ENCODE peak calls at places on chromosomes 12 and 14, in eight cellular contexts. One of them, this sample, is unnamed.

GRCh38 chr14:79727900-79728299 is 483.4 kb downstream of the DIO2 start:
- ATAC-seq in heart left ventricle: no peak
- ATAC-seq in gastrocnemius medialis: no peak
- ATAC-seq in HCT116: no peak
- ATAC-seq in right lobe of liver: no peak
- ATAC-seq in A549: no peak
- ATAC-seq in HepG2: no peak
- ATAC-seq in IMR-90: no peak
- ATAC-seq in this sample: no peak

GRCh38 chr14:71780075-71780474 is 152.2 kb upstream of the RGS6 start:
- ATAC-seq in heart left ventricle: peak; percentile 68
- ATAC-seq in gastrocnemius medialis: peak; percentile 70
- ATAC-seq in HCT116: no peak
- ATAC-seq in right lobe of liver: peak; percentile 62
- ATAC-seq in A549: no peak
- ATAC-seq in HepG2: no peak
- ATAC-seq in IMR-90: no peak
- ATAC-seq in this sample: no peak

GRCh38 chr12:76545486-76545885 is 14.1 kb downstream of the OSBPL8 start:
- ATAC-seq in heart left ventricle: no peak
- ATAC-seq in gastrocnemius medialis: no peak
- ATAC-seq in HCT116: no peak
- ATAC-seq in right lobe of liver: no peak
- ATAC-seq in A549: no peak
- ATAC-seq in HepG2: no peak
- ATAC-seq in IMR-90: no peak
- ATAC-seq in this sample: no peak

GRCh38 chr14:105938959-105939358 is 412.6 kb downstream of the TMEM121 start:
- ATAC-seq in heart left ventricle: no peak
- ATAC-seq in gastrocnemius medialis: no peak
- ATAC-seq in HCT116: no peak
- ATAC-seq in right lobe of liver: no peak
- ATAC-seq in A549: no peak
- ATAC-seq in HepG2: no peak
- ATAC-seq in IMR-90: no peak
- ATAC-seq in this sample: no peak

GRCh38 chr12:88242161-88242925 is 100.2 kb downstream of the TMTC3 start:
- ATAC-seq in heart left ventricle: peak; percentile 53
- ATAC-seq in gastrocnemius medialis: no peak
- ATAC-seq in HCT116: peak; percentile 75
- ATAC-seq in right lobe of liver: no peak
- ATAC-seq in A549: peak; percentile 84
- ATAC-seq in HepG2: no peak
- ATAC-seq in IMR-90: peak; percentile 87
- ATAC-seq in this sample: peak; percentile 88

GRCh38 chr14:52935847-52936246 is 15.0 kb downstream of the FERMT2 start:
- ATAC-seq in heart left ventricle: peak; percentile 15
- ATAC-seq in gastrocnemius medialis: no peak
- ATAC-seq in HCT116: no peak
- ATAC-seq in right lobe of liver: peak; percentile 87
- ATAC-seq in A549: no peak
- ATAC-seq in HepG2: no peak
- ATAC-seq in IMR-90: no peak
- ATAC-seq in this sample: peak; percentile 25

GRCh38 chr12:121620328-121620891 is 5.9 kb upstream of the ORAI1 start:
- ATAC-seq in heart left ventricle: peak; percentile 22
- ATAC-seq in gastrocnemius medialis: no peak
- ATAC-seq in HCT116: no peak
- ATAC-seq in right lobe of liver: no peak
- ATAC-seq in A549: no peak
- ATAC-seq in HepG2: peak; percentile 16
- ATAC-seq in IMR-90: no peak
- ATAC-seq in this sample: no peak

GRCh38 chr14:78005325-78005724 is 164.8 kb upstream of the NRXN3 start:
- ATAC-seq in heart left ventricle: peak; percentile 29
- ATAC-seq in gastrocnemius medialis: no peak
- ATAC-seq in HCT116: peak; percentile 77
- ATAC-seq in right lobe of liver: no peak
- ATAC-seq in A549: no peak
- ATAC-seq in HepG2: no peak
- ATAC-seq in IMR-90: no peak
- ATAC-seq in this sample: no peak

GRCh38 chr14:24909523-24910302 is 140.2 kb downstream of the STXBP6 start:
- ATAC-seq in heart left ventricle: no peak
- ATAC-seq in gastrocnemius medialis: no peak
- ATAC-seq in HCT116: no peak
- ATAC-seq in right lobe of liver: no peak
- ATAC-seq in A549: no peak
- ATAC-seq in HepG2: peak; percentile 52
- ATAC-seq in IMR-90: no peak
- ATAC-seq in this sample: no peak

GRCh38 chr12:101838628-101839323 is 8.0 kb upstream of the GNPTAB start:
- ATAC-seq in heart left ventricle: no peak
- ATAC-seq in gastrocnemius medialis: no peak
- ATAC-seq in HCT116: peak; percentile 8
- ATAC-seq in right lobe of liver: no peak
- ATAC-seq in A549: peak; percentile 37
- ATAC-seq in HepG2: peak; percentile 45
- ATAC-seq in IMR-90: no peak
- ATAC-seq in this sample: no peak

GRCh38 chr14:68219407-68219806 is 399.8 kb downstream of the RAD51B start:
- ATAC-seq in heart left ventricle: no peak
- ATAC-seq in gastrocnemius medialis: no peak
- ATAC-seq in HCT116: no peak
- ATAC-seq in right lobe of liver: peak; percentile 59
- ATAC-seq in A549: no peak
- ATAC-seq in HepG2: no peak
- ATAC-seq in IMR-90: no peak
- ATAC-seq in this sample: no peak

GRCh38 chr12:11981174-11981733 is 89.5 kb upstream of the BCL2L14 start:
- ATAC-seq in heart left ventricle: no peak
- ATAC-seq in gastrocnemius medialis: no peak
- ATAC-seq in HCT116: no peak
- ATAC-seq in right lobe of liver: no peak
- ATAC-seq in A549: no peak
- ATAC-seq in HepG2: no peak
- ATAC-seq in IMR-90: no peak
- ATAC-seq in this sample: no peak

GRCh38 chr14:72907886-72908285 is 14.0 kb upstream of the DPF3 start:
- ATAC-seq in heart left ventricle: peak; percentile 37
- ATAC-seq in gastrocnemius medialis: no peak
- ATAC-seq in HCT116: peak; percentile 83
- ATAC-seq in right lobe of liver: no peak
- ATAC-seq in A549: peak; percentile 72
- ATAC-seq in HepG2: peak; percentile 50
- ATAC-seq in IMR-90: peak; percentile 58
- ATAC-seq in this sample: no peak

GRCh38 chr12:67921286-67921685 is 68.0 kb upstream of the IFNG-AS1 start:
- ATAC-seq in heart left ventricle: no peak
- ATAC-seq in gastrocnemius medialis: no peak
- ATAC-seq in HCT116: no peak
- ATAC-seq in right lobe of liver: no peak
- ATAC-seq in A549: peak; percentile 33
- ATAC-seq in HepG2: no peak
- ATAC-seq in IMR-90: no peak
- ATAC-seq in this sample: no peak

GRCh38 chr12:2013527-2014223 is 9.4 kb upstream of the DCP1B start:
- ATAC-seq in heart left ventricle: peak; percentile 91
- ATAC-seq in gastrocnemius medialis: peak; percentile 56
- ATAC-seq in HCT116: no peak
- ATAC-seq in right lobe of liver: peak; percentile 74
- ATAC-seq in A549: no peak
- ATAC-seq in HepG2: peak; percentile 67
- ATAC-seq in IMR-90: peak; percentile 78
- ATAC-seq in this sample: peak; percentile 73

GRCh38 chr12:646303-647038 is 16.8 kb downstream of the NINJ2 start:
- ATAC-seq in heart left ventricle: peak; percentile 75
- ATAC-seq in gastrocnemius medialis: peak; percentile 43
- ATAC-seq in HCT116: no peak
- ATAC-seq in right lobe of liver: peak; percentile 82
- ATAC-seq in A549: peak; percentile 47
- ATAC-seq in HepG2: peak; percentile 89
- ATAC-seq in IMR-90: no peak
- ATAC-seq in this sample: peak; percentile 60

GRCh38 chr12:131112690-131113290 is 159.1 kb downstream of the ADGRD1 start:
- ATAC-seq in heart left ventricle: peak; percentile 38
- ATAC-seq in gastrocnemius medialis: no peak
- ATAC-seq in HCT116: no peak
- ATAC-seq in right lobe of liver: no peak
- ATAC-seq in A549: peak; percentile 51
- ATAC-seq in HepG2: no peak
- ATAC-seq in IMR-90: no peak
- ATAC-seq in this sample: no peak

GRCh38 chr14:98984719-98985041 is 287.3 kb downstream of the BCL11B start:
- ATAC-seq in heart left ventricle: no peak
- ATAC-seq in gastrocnemius medialis: no peak
- ATAC-seq in HCT116: no peak
- ATAC-seq in right lobe of liver: peak; percentile 38
- ATAC-seq in A549: no peak
- ATAC-seq in HepG2: no peak
- ATAC-seq in IMR-90: no peak
- ATAC-seq in this sample: no peak

GRCh38 chr14:32932302-32932920 is 6.3 kb upstream of the NPAS3 start:
- ATAC-seq in heart left ventricle: no peak
- ATAC-seq in gastrocnemius medialis: no peak
- ATAC-seq in HCT116: no peak
- ATAC-seq in right lobe of liver: no peak
- ATAC-seq in A549: no peak
- ATAC-seq in HepG2: no peak
- ATAC-seq in IMR-90: no peak
- ATAC-seq in this sample: no peak

GRCh38 chr12:11162494-11162893 is 8.5 kb upstream of the SMIM10L1 start:
- ATAC-seq in heart left ventricle: no peak
- ATAC-seq in gastrocnemius medialis: no peak
- ATAC-seq in HCT116: peak; percentile 52
- ATAC-seq in right lobe of liver: peak; percentile 42
- ATAC-seq in A549: peak; percentile 56
- ATAC-seq in HepG2: no peak
- ATAC-seq in IMR-90: no peak
- ATAC-seq in this sample: no peak

GRCh38 chr14:90871605-90872233 is 55.5 kb upstream of the TTC7B start:
- ATAC-seq in heart left ventricle: peak; percentile 20
- ATAC-seq in gastrocnemius medialis: peak; percentile 97
- ATAC-seq in HCT116: peak; percentile 68
- ATAC-seq in right lobe of liver: no peak
- ATAC-seq in A549: peak; percentile 45
- ATAC-seq in HepG2: no peak
- ATAC-seq in IMR-90: peak; percentile 25
- ATAC-seq in this sample: peak; percentile 55

GRCh38 chr12:95959107-95959506 is 16.0 kb downstream of the AMDHD1 start:
- ATAC-seq in heart left ventricle: no peak
- ATAC-seq in gastrocnemius medialis: no peak
- ATAC-seq in HCT116: peak; percentile 84
- ATAC-seq in right lobe of liver: peak; percentile 62
- ATAC-seq in A549: peak; percentile 93
- ATAC-seq in HepG2: peak; percentile 89
- ATAC-seq in IMR-90: peak; percentile 65
- ATAC-seq in this sample: no peak

GRCh38 chr14:58637040-58637390 is 747 bp upstream of the DACT1 start:
- ATAC-seq in heart left ventricle: no peak
- ATAC-seq in gastrocnemius medialis: no peak
- ATAC-seq in HCT116: no peak
- ATAC-seq in right lobe of liver: no peak
- ATAC-seq in A549: peak; percentile 15
- ATAC-seq in HepG2: no peak
- ATAC-seq in IMR-90: peak; percentile 41
- ATAC-seq in this sample: no peak

GRCh38 chr12:6355491-6356373 is 13.9 kb upstream of the TNFRSF1A start:
- ATAC-seq in heart left ventricle: peak; percentile 31
- ATAC-seq in gastrocnemius medialis: no peak
- ATAC-seq in HCT116: peak; percentile 85
- ATAC-seq in right lobe of liver: no peak
- ATAC-seq in A549: no peak
- ATAC-seq in HepG2: peak; percentile 52
- ATAC-seq in IMR-90: no peak
- ATAC-seq in this sample: no peak
- TF ChIP-seq CTCF in heart left ventricle: no peak
- TF ChIP-seq CTCF in gastrocnemius medialis: no peak
- TF ChIP-seq CTCF in HCT116: peak; percentile 11
- TF ChIP-seq CTCF in right lobe of liver: peak; percentile 26
- TF ChIP-seq CTCF in A549: no peak
- TF ChIP-seq CTCF in HepG2: peak; percentile 56
- TF ChIP-seq CTCF in IMR-90: no peak
- TF ChIP-seq CTCF in this sample: no peak

GRCh38 chr12:111838353-111838752 is 3.7 kb upstream of the MAPKAPK5 start:
- ATAC-seq in heart left ventricle: no peak
- ATAC-seq in gastrocnemius medialis: no peak
- ATAC-seq in HCT116: no peak
- ATAC-seq in right lobe of liver: no peak
- ATAC-seq in A549: no peak
- ATAC-seq in HepG2: no peak
- ATAC-seq in IMR-90: no peak
- ATAC-seq in this sample: no peak

GRCh38 chr12:111841750-111842555 is at the start of gene MAPKAPK5:
- ATAC-seq in heart left ventricle: peak; percentile 96
- ATAC-seq in gastrocnemius medialis: peak; percentile 93
- ATAC-seq in HCT116: peak; percentile 86
- ATAC-seq in right lobe of liver: peak; percentile 92
- ATAC-seq in A549: peak; percentile 92
- ATAC-seq in HepG2: peak; percentile 84
- ATAC-seq in IMR-90: peak; percentile 90
- ATAC-seq in this sample: peak; percentile 96

GRCh38 chr12:111841236-111841749 is 735 bp upstream of the MAPKAPK5 start:
- ATAC-seq in heart left ventricle: no peak
- ATAC-seq in gastrocnemius medialis: peak; percentile 3
- ATAC-seq in HCT116: peak; percentile 18
- ATAC-seq in right lobe of liver: no peak
- ATAC-seq in A549: no peak
- ATAC-seq in HepG2: peak; percentile 3
- ATAC-seq in IMR-90: peak; percentile 2
- ATAC-seq in this sample: peak; percentile 14

GRCh38 chr12:111842556-111843396 is 748 bp downstream of the MAPKAPK5 start:
- ATAC-seq in heart left ventricle: no peak
- ATAC-seq in gastrocnemius medialis: peak; percentile 10
- ATAC-seq in HCT116: peak; percentile 42
- ATAC-seq in right lobe of liver: peak; percentile 44
- ATAC-seq in A549: peak; percentile 51
- ATAC-seq in HepG2: peak; percentile 64
- ATAC-seq in IMR-90: peak; percentile 9
- ATAC-seq in this sample: peak; percentile 7

GRCh38 chr12:111840831-111841230 is 1.2 kb upstream of the MAPKAPK5 start:
- ATAC-seq in heart left ventricle: no peak
- ATAC-seq in gastrocnemius medialis: no peak
- ATAC-seq in HCT116: no peak
- ATAC-seq in right lobe of liver: no peak
- ATAC-seq in A549: no peak
- ATAC-seq in HepG2: no peak
- ATAC-seq in IMR-90: no peak
- ATAC-seq in this sample: no peak
- TF ChIP-seq POLR2A in heart left ventricle: no peak
- TF ChIP-seq POLR2A in gastrocnemius medialis: no peak
- TF ChIP-seq POLR2A in HCT116: no peak
- TF ChIP-seq POLR2A in right lobe of liver: no peak
- TF ChIP-seq POLR2A in A549: no peak
- TF ChIP-seq POLR2A in HepG2: no peak
- TF ChIP-seq POLR2A in IMR-90: no peak
- TF ChIP-seq POLR2A in this sample: no peak

GRCh38 chr14:75880512-75880911 is 101.3 kb downstream of the TGFB3 start:
- ATAC-seq in heart left ventricle: no peak
- ATAC-seq in gastrocnemius medialis: no peak
- ATAC-seq in HCT116: no peak
- ATAC-seq in right lobe of liver: no peak
- ATAC-seq in A549: no peak
- ATAC-seq in HepG2: no peak
- ATAC-seq in IMR-90: no peak
- ATAC-seq in this sample: no peak
- TF ChIP-seq CTCF in heart left ventricle: no peak
- TF ChIP-seq CTCF in gastrocnemius medialis: no peak
- TF ChIP-seq CTCF in HCT116: no peak
- TF ChIP-seq CTCF in right lobe of liver: no peak
- TF ChIP-seq CTCF in A549: no peak
- TF ChIP-seq CTCF in HepG2: peak; percentile 27
- TF ChIP-seq CTCF in IMR-90: no peak
- TF ChIP-seq CTCF in this sample: no peak

GRCh38 chr14:89551432-89551831 is 134.4 kb upstream of the FOXN3 start:
- ATAC-seq in heart left ventricle: peak; percentile 66
- ATAC-seq in gastrocnemius medialis: peak; percentile 33
- ATAC-seq in HCT116: no peak
- ATAC-seq in right lobe of liver: peak; percentile 22
- ATAC-seq in A549: no peak
- ATAC-seq in HepG2: no peak
- ATAC-seq in IMR-90: no peak
- ATAC-seq in this sample: no peak
- TF ChIP-seq POLR2A in heart left ventricle: no peak
- TF ChIP-seq POLR2A in gastrocnemius medialis: no peak
- TF ChIP-seq POLR2A in HCT116: no peak
- TF ChIP-seq POLR2A in right lobe of liver: no peak
- TF ChIP-seq POLR2A in A549: no peak
- TF ChIP-seq POLR2A in HepG2: no peak
- TF ChIP-seq POLR2A in IMR-90: no peak
- TF ChIP-seq POLR2A in this sample: no peak